ENCODE peak calls at places on chromosomes 13 and 19, in four cellular contexts. H is K562, Q is GM12878, O is HepG2. T is an unnamed sample.

GRCh38 chr13:28438067-28438466 is 56.9 kb downstream of the FLT1 start:
- DNase-seq in H (no peak), O (no peak), Q (no peak), T (no peak)

GRCh38 chr13:38743499-38743898 is 56.6 kb downstream of the FREM2 start:
- DNase-seq in H (no peak), O (no peak), Q (no peak), T (no peak)

GRCh38 chr19:4477034-4477801 is 5.1 kb downstream of the HDGFL2 start:
- DNase-seq in O (no peak), H (no peak), Q (no peak), T (no peak)

GRCh38 chr13:94309997-94310842 is 169.3 kb downstream of the DCT start:
- DNase-seq in Q (no peak), O (no peak), H (no peak), T (peak)

GRCh38 chr19:14185158-14185557 is 20.8 kb downstream of the ADGRL1 start:
- DNase-seq in H (no peak), Q (no peak), O (no peak), T (no peak)

GRCh38 chr19:35142531-35143230 is 374 bp upstream of the FXYD7 start:
- DNase-seq in H (peak), Q (no peak), O (no peak), T (peak)

GRCh38 chr19:40529093-40529954 is 47.3 kb upstream of the SHKBP1 start:
- DNase-seq in H (peak), Q (peak), O (peak), T (peak)

GRCh38 chr19:52066258-52066866 is 17.7 kb upstream of the ZNF432 start:
- DNase-seq in Q (no peak), O (no peak), H (no peak), T (no peak)

GRCh38 chr13:55937180-55937579 is 1203.5 kb upstream of the PRR20A start:
- DNase-seq in Q (no peak), H (no peak), O (no peak), T (no peak)

GRCh38 chr19:38647966-38648788 is 728 bp downstream of the ACTN4 start:
- DNase-seq in Q (no peak), H (no peak), O (no peak), T (peak)

GRCh38 chr19:38644719-38645118 is 2.7 kb upstream of the ACTN4 start:
- DNase-seq in Q (no peak), H (no peak), O (no peak), T (no peak)

GRCh38 chr19:38648789-38649304 is 1.4 kb downstream of the ACTN4 start:
- DNase-seq in H (no peak), Q (no peak), O (no peak), T (no peak)

GRCh38 chr19:38649305-38650179 is 2.1 kb downstream of the ACTN4 start:
- DNase-seq in O (peak), Q (no peak), H (no peak), T (peak)

GRCh38 chr19:38647368-38647965 is at the start of gene ACTN4:
- DNase-seq in Q (peak), O (peak), H (peak), T (peak)
- TF ChIP-seq POLR2AphosphoS5 in Q (peak), O (peak), H (peak), T (peak)

GRCh38 chr19:29018542-29018941 is 194.4 kb downstream of the UQCRFS1 start:
- DNase-seq in Q (no peak), O (no peak), H (no peak), T (no peak)

GRCh38 chr19:29016353-29016752 is 196.6 kb downstream of the UQCRFS1 start:
- DNase-seq in H (no peak), Q (no peak), O (no peak), T (no peak)

GRCh38 chr19:29017788-29018187 is 195.2 kb downstream of the UQCRFS1 start:
- DNase-seq in O (no peak), Q (no peak), H (no peak), T (no peak)

GRCh38 chr19:29015569-29015968 is 197.4 kb downstream of the UQCRFS1 start:
- DNase-seq in Q (no peak), H (no peak), O (no peak), T (no peak)

DNA sequence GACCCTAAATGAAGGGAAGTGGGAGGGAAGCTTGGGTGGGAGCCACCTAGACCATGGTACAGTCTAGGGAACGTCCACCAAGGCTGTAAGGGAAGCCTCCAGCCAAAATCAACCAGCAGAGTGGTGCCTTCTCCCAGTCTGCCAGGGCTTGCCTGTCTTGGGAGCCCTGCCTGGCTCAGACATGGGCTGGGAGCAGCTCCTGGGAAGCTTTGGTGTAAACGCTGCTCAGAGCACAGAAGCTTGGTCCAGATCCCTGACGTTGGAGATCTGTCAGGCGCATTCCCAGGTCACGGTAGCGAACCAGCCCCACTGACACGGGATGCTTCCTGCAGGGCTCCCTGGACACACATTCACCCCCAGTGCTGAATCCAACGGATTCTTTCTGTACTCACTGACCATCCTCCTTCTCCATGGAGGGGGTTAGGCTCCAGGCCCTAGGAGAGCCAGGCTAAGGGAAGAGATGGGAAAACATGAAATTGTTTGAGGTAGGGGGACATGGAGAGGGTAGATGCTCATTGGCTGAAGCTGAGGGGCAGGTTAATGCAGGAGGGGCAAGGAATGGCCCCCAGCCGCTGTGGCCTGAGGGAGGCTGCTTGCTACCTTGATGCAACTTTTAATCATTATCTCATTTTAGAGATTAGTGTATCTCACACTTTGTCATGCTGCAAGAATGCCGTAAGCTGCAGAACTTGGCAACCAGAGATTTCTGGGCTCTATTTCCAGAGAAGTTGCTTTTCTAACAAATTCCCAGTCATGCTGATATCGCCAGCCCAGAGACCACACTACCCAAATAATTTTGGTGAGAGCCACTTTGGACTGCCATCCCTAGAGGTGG is 195.8 kb downstream of the UQCRFS1 start:
- DNase-seq in H (no peak), Q (no peak), O (no peak), T (no peak)
- TF ChIP-seq MYC in H (no peak), Q (no peak), O (no peak), T (no peak)

GRCh38 chr19:43640424-43640757 is 741 bp upstream of the CADM4 start:
- DNase-seq in Q (no peak), O (no peak), H (no peak), T (no peak)
- H3K4me3 ChIP-seq in Q (no peak), O (peak), H (peak), T (peak)

DNA sequence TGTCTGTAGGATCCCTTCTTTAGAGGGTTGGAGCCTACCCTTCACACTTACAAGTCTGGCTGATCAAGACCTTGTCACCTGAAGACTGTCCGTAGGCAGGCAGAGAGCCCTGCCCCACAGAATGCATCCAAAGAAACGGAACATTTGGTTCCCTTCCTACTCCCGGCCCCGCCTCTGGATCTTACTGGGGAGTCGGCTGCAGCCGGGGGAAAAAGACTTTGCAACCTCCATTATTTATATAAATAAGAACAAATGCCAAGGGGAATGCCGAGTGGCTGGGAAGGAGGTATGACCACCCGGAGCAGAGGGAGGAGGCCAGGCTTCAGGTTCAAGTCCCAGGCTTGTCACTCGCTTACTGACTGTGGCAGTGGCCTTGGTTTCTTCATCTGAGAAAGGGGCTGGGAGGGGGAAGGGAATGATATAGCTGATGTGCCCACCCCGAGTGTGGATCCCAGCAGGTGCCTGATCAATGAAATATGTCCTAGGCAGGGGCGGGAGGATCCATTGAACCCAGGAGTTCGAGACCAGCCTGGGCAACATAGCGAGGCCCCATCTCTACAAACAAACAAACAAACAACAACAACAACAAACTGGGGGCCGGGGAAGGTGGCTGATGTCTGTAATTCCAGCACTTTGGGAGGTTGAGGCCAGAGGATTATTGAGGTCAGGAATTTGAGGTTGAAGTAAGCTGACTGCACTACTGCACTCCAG is 48.7 kb downstream of the RFX2 start:
- DNase-seq in H (peak), O (no peak), Q (no peak), T (peak)
- TF ChIP-seq POLR2AphosphoS5 in H (no peak), O (no peak), Q (no peak), T (no peak)

DNA sequence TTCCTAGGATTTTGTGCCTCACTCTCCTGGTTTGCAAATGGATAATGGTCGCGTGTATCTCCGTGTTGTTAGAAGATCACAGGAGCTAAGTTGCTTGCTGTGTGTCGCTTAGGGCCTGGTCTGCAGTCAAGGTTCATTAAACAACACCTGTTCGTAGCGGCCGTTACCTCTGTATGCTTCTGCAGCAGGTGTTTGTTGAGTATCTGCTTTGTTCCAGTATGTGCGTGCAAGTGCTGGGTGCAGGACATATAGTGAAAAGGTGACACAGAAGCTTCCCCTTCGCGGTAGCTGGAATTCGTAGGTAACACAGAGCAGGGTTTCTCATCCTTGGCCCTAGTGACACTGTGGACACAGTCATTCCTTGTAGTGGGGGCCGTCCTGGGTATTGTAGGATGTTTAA is 5.4 kb downstream of the MED25 start:
- DNase-seq in O (no peak), Q (no peak), H (no peak), T (no peak)
- TF ChIP-seq MYC in O (no peak), Q (no peak), H (no peak), T (no peak)

GRCh38 chr13:112768795-112769411 is 79.1 kb downstream of the ATP11A start:
- DNase-seq in O (no peak), H (no peak), Q (peak), T (no peak)

GRCh38 chr13:112771139-112771876 is 81.5 kb downstream of the ATP11A start:
- DNase-seq in O (no peak), H (no peak), Q (no peak), T (no peak)

GRCh38 chr13:112771877-112772538 is 82.2 kb downstream of the ATP11A start:
- DNase-seq in H (no peak), Q (no peak), O (no peak), T (no peak)

GRCh38 chr13:112769615-112770014 is 79.8 kb downstream of the ATP11A start:
- DNase-seq in H (no peak), O (no peak), Q (no peak), T (no peak)

DNA sequence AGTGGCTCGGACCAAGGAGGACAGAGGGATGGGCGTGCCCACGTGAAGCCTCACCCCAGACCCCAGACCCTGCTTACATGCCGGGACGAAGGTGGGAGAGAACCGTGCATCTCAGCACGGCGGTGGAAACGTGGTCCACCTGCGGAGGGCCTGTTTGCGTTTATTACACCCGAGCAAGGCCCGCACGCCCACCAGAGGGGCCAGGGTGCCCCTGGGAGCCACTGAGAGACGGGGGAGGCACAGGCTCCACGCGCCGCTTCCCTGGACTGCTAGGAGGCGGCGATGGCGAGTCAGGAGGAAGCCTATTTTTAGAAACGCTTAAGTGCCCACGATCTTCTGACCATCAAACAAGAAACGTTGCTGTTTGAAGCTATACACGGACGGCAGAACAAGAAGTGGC is 80.7 kb downstream of the ATP11A start:
- DNase-seq in Q (no peak), O (no peak), H (no peak), T (no peak)
- H3K4me3 ChIP-seq in Q (no peak), O (no peak), H (no peak), T (no peak)

DNA sequence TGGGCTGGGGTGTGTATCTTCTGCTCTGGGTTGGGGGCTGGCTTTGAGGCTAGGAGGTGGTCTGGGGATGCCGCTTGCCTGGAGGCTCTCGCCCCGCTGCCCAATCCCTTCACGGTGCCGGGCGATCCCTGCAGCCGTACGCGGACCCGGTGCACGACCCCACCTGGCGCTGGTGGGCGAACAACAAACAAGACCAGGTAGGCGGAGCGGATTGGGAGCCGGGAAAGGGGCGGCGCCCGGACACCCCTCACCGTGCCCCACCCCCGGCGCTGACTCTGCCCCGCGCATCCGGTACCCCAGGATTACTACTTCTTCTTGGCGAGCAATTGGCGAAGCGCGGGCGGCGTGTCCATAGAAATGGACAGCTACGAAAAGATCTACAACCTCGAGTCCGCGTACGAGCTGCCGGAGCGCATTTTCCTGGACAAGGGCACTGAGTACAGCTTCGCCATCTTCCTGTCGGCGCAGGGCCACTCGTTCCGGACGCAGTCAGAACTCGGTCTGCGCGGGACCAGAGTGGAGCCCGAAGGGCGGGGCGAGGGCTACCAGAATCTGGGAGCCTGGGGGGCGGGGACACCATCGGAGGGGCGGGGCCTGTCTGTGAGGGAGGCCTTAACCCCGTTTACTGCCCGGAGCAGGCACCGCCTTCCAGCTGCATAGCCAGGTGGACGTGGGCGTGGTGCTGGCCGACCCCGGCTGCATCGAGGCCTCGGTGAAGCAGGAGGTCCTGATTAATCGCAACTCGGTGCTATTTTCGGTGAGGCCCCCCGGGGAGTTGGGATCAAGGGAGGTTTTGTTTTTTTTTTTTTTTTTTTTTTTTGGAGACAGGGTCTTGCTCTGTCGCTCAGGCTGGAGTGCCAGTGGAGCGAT is 12.1 kb upstream of the PSMD8 start:
- DNase-seq in H (peak), Q (no peak), O (peak), T (peak)
- TF ChIP-seq POLR2AphosphoS5 in H (no peak), Q (no peak), O (no peak), T (no peak)

GRCh38 chr13:41007359-41008118 is 11.6 kb downstream of the ELF1 start:
- DNase-seq in H (peak), Q (no peak), O (peak), T (no peak)

GRCh38 chr13:41006296-41006695 is 12.8 kb downstream of the ELF1 start:
- DNase-seq in H (peak), O (no peak), Q (no peak), T (no peak)

GRCh38 chr13:41006951-41007350 is 12.2 kb downstream of the ELF1 start:
- DNase-seq in Q (no peak), O (no peak), H (peak), T (no peak)

GRCh38 chr13:41005709-41006108 is 13.4 kb downstream of the ELF1 start:
- DNase-seq in Q (no peak), H (no peak), O (no peak), T (no peak)

DNA sequence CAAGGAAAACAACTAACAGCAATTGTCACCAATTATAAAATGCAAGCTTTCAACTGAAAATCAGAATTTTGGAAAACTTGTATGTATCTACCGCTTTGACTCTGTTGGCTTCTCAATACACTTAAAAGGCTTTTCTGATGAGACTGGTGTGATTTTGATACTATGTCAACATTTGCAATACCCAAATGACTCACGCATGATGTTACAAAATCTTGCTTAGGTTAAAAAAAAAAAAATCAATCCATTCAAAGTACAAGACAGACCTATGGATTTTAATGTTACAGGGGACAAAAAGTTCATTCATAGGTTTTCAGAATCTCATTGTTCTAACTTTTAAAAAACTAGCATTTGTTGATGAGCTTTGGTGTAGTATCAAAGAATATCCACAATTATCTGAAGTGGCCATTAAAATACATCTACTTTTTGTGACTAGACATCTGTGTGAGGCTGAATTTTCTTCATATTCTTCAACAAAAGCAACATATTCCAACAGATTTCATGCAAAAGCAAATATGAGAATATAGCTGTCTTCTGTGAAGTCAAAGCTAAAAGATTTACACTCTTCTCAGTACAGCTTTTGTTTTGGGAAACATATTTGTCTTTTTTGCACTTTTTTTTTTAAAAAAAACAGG is 10.7 kb downstream of the ELF1 start:
- DNase-seq in O (peak), H (no peak), Q (no peak), T (no peak)
- TF ChIP-seq MYC in O (no peak), H (no peak), Q (no peak), T (no peak)